ENCODE peak calls at places on chromosomes 11 and 22, in seven cellular contexts. One of them, this sample, is unnamed.

GRCh38 chr11:86174101-86175046 is 70.2 kb upstream of the EED start:
- DNase-seq in H9: no peak
- DNase-seq in H1: no peak
- DNase-seq in neuronal stem cell: no peak
- DNase-seq in trophoblast cell: peak; percentile 96
- DNase-seq in IMR-90: peak; percentile 99
- DNase-seq in mesenchymal stem cell: peak; percentile 95
- DNase-seq in this sample: no peak

GRCh38 chr22:50014655-50015401 is 2.3 kb upstream of the IL17REL start:
- DNase-seq in H9: peak; percentile 28
- DNase-seq in neuronal stem cell: no peak
- DNase-seq in H1: peak; percentile 54
- DNase-seq in trophoblast cell: no peak
- DNase-seq in IMR-90: no peak
- DNase-seq in mesenchymal stem cell: no peak
- DNase-seq in this sample: no peak

GRCh38 chr11:9735919-9736318 is 72.0 kb downstream of the SWAP70 start:
- DNase-seq in H9: no peak
- DNase-seq in neuronal stem cell: no peak
- DNase-seq in IMR-90: no peak
- DNase-seq in trophoblast cell: no peak
- DNase-seq in mesenchymal stem cell: no peak
- DNase-seq in H1: no peak
- DNase-seq in this sample: no peak

GRCh38 chr11:118957549-118957948 is 1.5 kb downstream of the UPK2 start:
- DNase-seq in trophoblast cell: no peak
- DNase-seq in H9: no peak
- DNase-seq in mesenchymal stem cell: no peak
- DNase-seq in IMR-90: no peak
- DNase-seq in H1: no peak
- DNase-seq in neuronal stem cell: no peak
- DNase-seq in this sample: no peak

GRCh38 chr22:23251445-23252093 is 71.3 kb downstream of the BCR start:
- DNase-seq in trophoblast cell: peak; percentile 11
- DNase-seq in IMR-90: peak; percentile 45
- DNase-seq in neuronal stem cell: no peak
- DNase-seq in H9: no peak
- DNase-seq in H1: no peak
- DNase-seq in mesenchymal stem cell: peak; percentile 8
- DNase-seq in this sample: peak; percentile 61

GRCh38 chr22:45376703-45377102 is 36.7 kb downstream of the SMC1B start:
- DNase-seq in H1: no peak
- DNase-seq in mesenchymal stem cell: no peak
- DNase-seq in IMR-90: no peak
- DNase-seq in neuronal stem cell: no peak
- DNase-seq in trophoblast cell: no peak
- DNase-seq in H9: no peak
- DNase-seq in this sample: no peak

GRCh38 chr11:74397531-74398243 is 546 bp downstream of the PGM2L1 start:
- DNase-seq in H9: peak; percentile 45
- DNase-seq in H1: no peak
- DNase-seq in trophoblast cell: peak; percentile 48
- DNase-seq in IMR-90: peak; percentile 30
- DNase-seq in neuronal stem cell: peak; percentile 27
- DNase-seq in mesenchymal stem cell: peak; percentile 40
- DNase-seq in this sample: peak; percentile 91

GRCh38 chr11:116145187-116145865 is 627.5 kb downstream of the BUD13 start:
- DNase-seq in trophoblast cell: no peak
- DNase-seq in H9: no peak
- DNase-seq in H1: no peak
- DNase-seq in neuronal stem cell: no peak
- DNase-seq in IMR-90: no peak
- DNase-seq in mesenchymal stem cell: no peak
- DNase-seq in this sample: peak; percentile 52

GRCh38 chr11:123587559-123587958 is 66.9 kb downstream of the SCN3B start:
- DNase-seq in IMR-90: no peak
- DNase-seq in mesenchymal stem cell: no peak
- DNase-seq in H9: no peak
- DNase-seq in neuronal stem cell: no peak
- DNase-seq in trophoblast cell: no peak
- DNase-seq in H1: no peak
- DNase-seq in this sample: no peak

GRCh38 chr11:77592727-77593126 is 3.0 kb downstream of the AQP11 start:
- DNase-seq in H9: no peak
- DNase-seq in H1: no peak
- DNase-seq in neuronal stem cell: no peak
- DNase-seq in IMR-90: no peak
- DNase-seq in mesenchymal stem cell: no peak
- DNase-seq in trophoblast cell: no peak
- DNase-seq in this sample: no peak

GRCh38 chr11:64000026-64000739 is 13.9 kb downstream of the OTUB1 start:
- DNase-seq in IMR-90: peak; percentile 59
- DNase-seq in mesenchymal stem cell: peak; percentile 67
- DNase-seq in H1: peak; percentile 91
- DNase-seq in trophoblast cell: peak; percentile 58
- DNase-seq in H9: peak; percentile 78
- DNase-seq in neuronal stem cell: peak; percentile 77
- DNase-seq in this sample: peak; percentile 84

GRCh38 chr22:20094158-20094807 is 14.2 kb downstream of the DGCR8 start:
- DNase-seq in H1: no peak
- DNase-seq in trophoblast cell: no peak
- DNase-seq in mesenchymal stem cell: no peak
- DNase-seq in IMR-90: no peak
- DNase-seq in H9: no peak
- DNase-seq in neuronal stem cell: no peak
- DNase-seq in this sample: no peak

GRCh38 chr11:9745411-9746211 is 81.7 kb downstream of the SWAP70 start:
- DNase-seq in IMR-90: no peak
- DNase-seq in H9: no peak
- DNase-seq in trophoblast cell: no peak
- DNase-seq in mesenchymal stem cell: no peak
- DNase-seq in neuronal stem cell: no peak
- DNase-seq in H1: no peak
- DNase-seq in this sample: no peak

GRCh38 chr22:30922151-30922611 is 46.4 kb downstream of the MORC2 start:
- DNase-seq in neuronal stem cell: no peak
- DNase-seq in mesenchymal stem cell: no peak
- DNase-seq in trophoblast cell: peak; percentile 61
- DNase-seq in H1: no peak
- DNase-seq in H9: no peak
- DNase-seq in IMR-90: peak; percentile 27
- DNase-seq in this sample: no peak

GRCh38 chr11:111926505-111927391 is 8.0 kb downstream of the C11orf52 start:
- DNase-seq in H9: peak; percentile 98
- DNase-seq in H1: peak; percentile 97
- DNase-seq in mesenchymal stem cell: peak; percentile 97
- DNase-seq in trophoblast cell: peak; percentile 96
- DNase-seq in IMR-90: peak; percentile 96
- DNase-seq in neuronal stem cell: peak; percentile 95
- DNase-seq in this sample: peak; percentile 99

GRCh38 chr11:27847496-27847895 is 147.2 kb upstream of the BDNF start:
- DNase-seq in H1: no peak
- DNase-seq in mesenchymal stem cell: no peak
- DNase-seq in H9: no peak
- DNase-seq in trophoblast cell: no peak
- DNase-seq in neuronal stem cell: no peak
- DNase-seq in IMR-90: peak; percentile 14
- DNase-seq in this sample: no peak

GRCh38 chr11:58075781-58076180 is 45.0 kb downstream of the OR6Q1 start:
- DNase-seq in H9: no peak
- DNase-seq in trophoblast cell: no peak
- DNase-seq in neuronal stem cell: no peak
- DNase-seq in IMR-90: peak; percentile 79
- DNase-seq in H1: no peak
- DNase-seq in mesenchymal stem cell: peak; percentile 35
- DNase-seq in this sample: no peak

GRCh38 chr11:122362381-122362780 is 246.4 kb upstream of the BLID start:
- DNase-seq in trophoblast cell: peak; percentile 64
- DNase-seq in neuronal stem cell: no peak
- DNase-seq in IMR-90: no peak
- DNase-seq in H9: no peak
- DNase-seq in H1: no peak
- DNase-seq in mesenchymal stem cell: no peak
- DNase-seq in this sample: no peak

GRCh38 chr11:126413843-126414405 is 58.4 kb downstream of the ST3GAL4 start:
- DNase-seq in neuronal stem cell: no peak
- DNase-seq in IMR-90: no peak
- DNase-seq in mesenchymal stem cell: no peak
- DNase-seq in H1: no peak
- DNase-seq in H9: no peak
- DNase-seq in trophoblast cell: no peak
- DNase-seq in this sample: no peak

GRCh38 chr22:41256254-41256897 is 15.6 kb upstream of the CHADL start:
- DNase-seq in H1: no peak
- DNase-seq in H9: no peak
- DNase-seq in neuronal stem cell: no peak
- DNase-seq in mesenchymal stem cell: peak; percentile 89
- DNase-seq in trophoblast cell: peak; percentile 14
- DNase-seq in IMR-90: peak; percentile 80
- DNase-seq in this sample: no peak

GRCh38 chr22:28021116-28021997 is 102.3 kb upstream of the PITPNB start:
- DNase-seq in H1: no peak
- DNase-seq in H9: no peak
- DNase-seq in neuronal stem cell: no peak
- DNase-seq in trophoblast cell: no peak
- DNase-seq in mesenchymal stem cell: no peak
- DNase-seq in IMR-90: no peak
- DNase-seq in this sample: no peak

GRCh38 chr11:1073261-1073724 is 1.4 kb upstream of the MUC2 start:
- DNase-seq in mesenchymal stem cell: no peak
- DNase-seq in H1: peak; percentile 41
- DNase-seq in IMR-90: peak; percentile 46
- DNase-seq in H9: no peak
- DNase-seq in neuronal stem cell: no peak
- DNase-seq in trophoblast cell: no peak
- DNase-seq in this sample: no peak

GRCh38 chr22:32040324-32040904 is 2.6 kb upstream of the SLC5A1 start:
- DNase-seq in neuronal stem cell: no peak
- DNase-seq in H1: no peak
- DNase-seq in trophoblast cell: no peak
- DNase-seq in mesenchymal stem cell: no peak
- DNase-seq in H9: no peak
- DNase-seq in IMR-90: no peak
- DNase-seq in this sample: no peak

GRCh38 chr11:8365542-8365941 is 101.9 kb upstream of the LMO1 start:
- DNase-seq in H1: peak; percentile 71
- DNase-seq in H9: peak; percentile 65
- DNase-seq in neuronal stem cell: no peak
- DNase-seq in trophoblast cell: no peak
- DNase-seq in IMR-90: no peak
- DNase-seq in mesenchymal stem cell: no peak
- DNase-seq in this sample: no peak

GRCh38 chr11:8369592-8370205 is 106.0 kb upstream of the LMO1 start:
- DNase-seq in mesenchymal stem cell: no peak
- DNase-seq in IMR-90: no peak
- DNase-seq in H1: no peak
- DNase-seq in H9: no peak
- DNase-seq in neuronal stem cell: no peak
- DNase-seq in trophoblast cell: no peak
- DNase-seq in this sample: no peak

GRCh38 chr11:8368772-8369171 is 105.1 kb upstream of the LMO1 start:
- DNase-seq in IMR-90: no peak
- DNase-seq in H9: no peak
- DNase-seq in H1: no peak
- DNase-seq in trophoblast cell: no peak
- DNase-seq in mesenchymal stem cell: no peak
- DNase-seq in neuronal stem cell: no peak
- DNase-seq in this sample: no peak

GRCh38 chr11:8366316-8366715 is 102.6 kb upstream of the LMO1 start:
- DNase-seq in mesenchymal stem cell: no peak
- DNase-seq in H1: no peak
- DNase-seq in IMR-90: no peak
- DNase-seq in trophoblast cell: no peak
- DNase-seq in neuronal stem cell: no peak
- DNase-seq in H9: no peak
- DNase-seq in this sample: no peak

DNA sequence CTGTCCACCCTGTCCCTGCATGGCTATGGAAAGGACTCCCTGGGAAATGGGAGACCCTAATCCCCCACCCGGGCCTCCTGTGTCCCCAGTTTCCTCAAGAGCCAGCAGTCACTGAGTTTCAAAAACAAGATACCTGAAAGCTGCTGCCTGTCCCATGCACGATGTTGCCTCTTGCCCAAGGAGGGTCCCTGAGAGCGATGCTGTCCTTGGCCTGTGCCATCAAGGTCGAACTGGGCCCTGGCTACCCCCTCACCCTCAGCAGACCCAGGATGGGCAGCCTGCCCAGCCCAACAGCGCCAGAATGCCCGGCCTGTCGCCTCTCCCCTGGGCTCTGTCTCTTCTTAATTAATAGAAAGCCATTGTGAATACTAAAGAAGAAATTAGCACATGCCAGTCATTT is 104.5 kb upstream of the LMO1 start:
- DNase-seq in IMR-90: no peak
- DNase-seq in trophoblast cell: no peak
- DNase-seq in neuronal stem cell: no peak
- DNase-seq in H9: no peak
- DNase-seq in H1: no peak
- DNase-seq in mesenchymal stem cell: no peak
- DNase-seq in this sample: no peak
- H3K18ac ChIP-seq in IMR-90: no peak overlapping the region
- H3K18ac ChIP-seq in trophoblast cell: no peak overlapping the region
- H3K18ac ChIP-seq in neuronal stem cell: no peak overlapping the region
- H3K18ac ChIP-seq in H9: no peak overlapping the region
- H3K18ac ChIP-seq in H1: no peak overlapping the region
- H3K18ac ChIP-seq in mesenchymal stem cell: no peak overlapping the region
- H3K18ac ChIP-seq in this sample: no peak overlapping the region

GRCh38 chr22:26570864-26571525 is 18.9 kb downstream of the TPST2 start:
- DNase-seq in H9: no peak
- DNase-seq in mesenchymal stem cell: no peak
- DNase-seq in neuronal stem cell: no peak
- DNase-seq in IMR-90: no peak
- DNase-seq in trophoblast cell: no peak
- DNase-seq in H1: no peak
- DNase-seq in this sample: no peak
- H3K4me1 ChIP-seq in H9: peaks cover 16% of the 10 kb centered on the region
- H3K4me1 ChIP-seq in mesenchymal stem cell: peaks cover 16% of the 10 kb centered on the region
- H3K4me1 ChIP-seq in neuronal stem cell: peaks cover 42% of the 10 kb centered on the region
- H3K4me1 ChIP-seq in IMR-90: peaks cover 6% of the 10 kb centered on the region
- H3K4me1 ChIP-seq in trophoblast cell: peaks cover 8% of the 10 kb centered on the region
- H3K4me1 ChIP-seq in H1: peaks cover 13% of the 10 kb centered on the region
- H3K4me1 ChIP-seq in this sample: peaks cover 18% of the 10 kb centered on the region

DNA sequence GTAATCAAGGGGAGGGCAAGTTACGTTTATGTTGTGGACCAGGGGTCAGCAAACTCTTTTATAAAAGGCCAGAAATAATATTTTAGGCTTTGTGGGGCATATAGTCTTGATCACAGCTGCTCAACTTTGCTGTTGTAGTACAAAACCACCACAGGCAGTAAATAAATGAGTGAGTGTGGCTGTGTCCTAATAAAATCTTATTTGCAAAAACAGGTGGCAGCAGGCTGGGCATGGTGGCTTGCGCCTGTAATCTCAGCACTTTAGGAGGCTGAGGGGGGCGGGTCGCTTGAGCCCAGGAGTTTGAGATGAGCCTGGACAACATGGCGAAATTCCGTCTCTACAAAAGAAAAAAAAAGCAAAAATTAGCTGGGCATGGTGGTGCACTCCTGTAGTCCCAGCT is 57.9 kb upstream of the NUP160 start:
- DNase-seq in H1: no peak
- DNase-seq in IMR-90: no peak
- DNase-seq in H9: no peak
- DNase-seq in mesenchymal stem cell: no peak
- DNase-seq in neuronal stem cell: no peak
- DNase-seq in trophoblast cell: no peak
- DNase-seq in this sample: no peak
- H3K4me2 ChIP-seq in H1: no peak overlapping the region
- H3K4me2 ChIP-seq in IMR-90: no peak overlapping the region
- H3K4me2 ChIP-seq in H9: no peak overlapping the region
- H3K4me2 ChIP-seq in mesenchymal stem cell: no peak overlapping the region
- H3K4me2 ChIP-seq in neuronal stem cell: no peak overlapping the region
- H3K4me2 ChIP-seq in trophoblast cell: no peak overlapping the region
- H3K4me2 ChIP-seq in this sample: no peak overlapping the region

GRCh38 chr11:84740050-84740449 is 887.1 kb downstream of the DLG2 start:
- DNase-seq in H9: no peak
- DNase-seq in H1: no peak
- DNase-seq in trophoblast cell: no peak
- DNase-seq in IMR-90: no peak
- DNase-seq in mesenchymal stem cell: no peak
- DNase-seq in neuronal stem cell: no peak
- DNase-seq in this sample: no peak
- H3K18ac ChIP-seq in H9: no peak overlapping the region
- H3K18ac ChIP-seq in H1: no peak overlapping the region
- H3K18ac ChIP-seq in trophoblast cell: no peak overlapping the region
- H3K18ac ChIP-seq in IMR-90: no peak overlapping the region
- H3K18ac ChIP-seq in mesenchymal stem cell: no peak overlapping the region
- H3K18ac ChIP-seq in neuronal stem cell: no peak overlapping the region
- H3K18ac ChIP-seq in this sample: no peak overlapping the region